ENCODE peak calls at places on chromosomes 16 and 17, in nine cellular contexts. One of them, this sample, is unnamed. For H3K4me1, the result is how much of the 10 kb centered on the place peaks cover.

GRCh38 chr17:7352910-7353635 is 1.1 kb downstream of the KCTD11 start:
- DNase-seq in GM23338: no peak
- DNase-seq in A549: no peak
- DNase-seq in endothelial cell of umbilical vein: no peak
- DNase-seq in left ventricle myocardium inferior: no peak
- DNase-seq in effector memory CD4-positive, alpha-beta T cell: no peak
- DNase-seq in mammary epithelial cell: no peak
- DNase-seq in prostate gland: no peak
- DNase-seq in fibroblast of lung: no peak
- DNase-seq in this sample: no peak

GRCh38 chr16:16154292-16154951 is 68.9 kb downstream of the ABCC6 start:
- DNase-seq in GM23338: no peak
- DNase-seq in A549: no peak
- DNase-seq in endothelial cell of umbilical vein: no peak
- DNase-seq in left ventricle myocardium inferior: no peak
- DNase-seq in effector memory CD4-positive, alpha-beta T cell: no peak
- DNase-seq in mammary epithelial cell: no peak
- DNase-seq in prostate gland: no peak
- DNase-seq in fibroblast of lung: no peak
- DNase-seq in this sample: no peak

GRCh38 chr16:24906199-24906808 is 60.5 kb downstream of the SLC5A11 start:
- DNase-seq in GM23338: peak
- DNase-seq in A549: peak
- DNase-seq in endothelial cell of umbilical vein: peak
- DNase-seq in left ventricle myocardium inferior: no peak
- DNase-seq in effector memory CD4-positive, alpha-beta T cell: no peak
- DNase-seq in mammary epithelial cell: no peak
- DNase-seq in prostate gland: no peak
- DNase-seq in fibroblast of lung: peak
- DNase-seq in this sample: no peak

GRCh38 chr16:81716478-81717210 is 62.4 kb upstream of the PLCG2 start:
- DNase-seq in GM23338: no peak
- DNase-seq in A549: no peak
- DNase-seq in endothelial cell of umbilical vein: no peak
- DNase-seq in left ventricle myocardium inferior: peak
- DNase-seq in effector memory CD4-positive, alpha-beta T cell: no peak
- DNase-seq in mammary epithelial cell: no peak
- DNase-seq in prostate gland: no peak
- DNase-seq in fibroblast of lung: no peak
- DNase-seq in this sample: no peak

GRCh38 chr17:10613775-10614513 is 43.2 kb downstream of the MYH3 start:
- DNase-seq in GM23338: no peak
- DNase-seq in A549: no peak
- DNase-seq in endothelial cell of umbilical vein: no peak
- DNase-seq in left ventricle myocardium inferior: no peak
- DNase-seq in effector memory CD4-positive, alpha-beta T cell: no peak
- DNase-seq in mammary epithelial cell: no peak
- DNase-seq in prostate gland: no peak
- DNase-seq in fibroblast of lung: peak
- DNase-seq in this sample: no peak

GRCh38 chr17:17355426-17355825 is 52.3 kb downstream of the NT5M start:
- DNase-seq in GM23338: no peak
- DNase-seq in A549: no peak
- DNase-seq in endothelial cell of umbilical vein: no peak
- DNase-seq in left ventricle myocardium inferior: no peak
- DNase-seq in effector memory CD4-positive, alpha-beta T cell: no peak
- DNase-seq in mammary epithelial cell: no peak
- DNase-seq in prostate gland: no peak
- DNase-seq in fibroblast of lung: no peak
- DNase-seq in this sample: no peak

GRCh38 chr17:5500247-5500803 is 14.0 kb downstream of the MIS12 start:
- DNase-seq in GM23338: no peak
- DNase-seq in A549: no peak
- DNase-seq in endothelial cell of umbilical vein: peak
- DNase-seq in left ventricle myocardium inferior: no peak
- DNase-seq in effector memory CD4-positive, alpha-beta T cell: no peak
- DNase-seq in mammary epithelial cell: no peak
- DNase-seq in prostate gland: no peak
- DNase-seq in fibroblast of lung: no peak
- DNase-seq in this sample: no peak

GRCh38 chr17:55237826-55238196 is 26.9 kb upstream of the HLF start:
- DNase-seq in GM23338: no peak
- DNase-seq in A549: no peak
- DNase-seq in endothelial cell of umbilical vein: no peak
- DNase-seq in left ventricle myocardium inferior: no peak
- DNase-seq in effector memory CD4-positive, alpha-beta T cell: no peak
- DNase-seq in mammary epithelial cell: no peak
- DNase-seq in prostate gland: no peak
- DNase-seq in fibroblast of lung: no peak
- DNase-seq in this sample: no peak

GRCh38 chr17:82978765-82979349 is 100.6 kb upstream of the METRNL start:
- DNase-seq in GM23338: no peak
- DNase-seq in A549: no peak
- DNase-seq in endothelial cell of umbilical vein: no peak
- DNase-seq in left ventricle myocardium inferior: no peak
- DNase-seq in effector memory CD4-positive, alpha-beta T cell: no peak
- DNase-seq in mammary epithelial cell: no peak
- DNase-seq in prostate gland: no peak
- DNase-seq in fibroblast of lung: no peak
- DNase-seq in this sample: no peak

GRCh38 chr17:7195971-7196370 is 16.8 kb upstream of the ASGR1 start:
- DNase-seq in GM23338: no peak
- DNase-seq in A549: no peak
- DNase-seq in endothelial cell of umbilical vein: no peak
- DNase-seq in left ventricle myocardium inferior: no peak
- DNase-seq in effector memory CD4-positive, alpha-beta T cell: no peak
- DNase-seq in mammary epithelial cell: no peak
- DNase-seq in prostate gland: no peak
- DNase-seq in fibroblast of lung: no peak
- DNase-seq in this sample: no peak

GRCh38 chr17:80953471-80954315 is 37.9 kb upstream of the CHMP6 start:
- DNase-seq in GM23338: no peak
- DNase-seq in A549: no peak
- DNase-seq in endothelial cell of umbilical vein: no peak
- DNase-seq in left ventricle myocardium inferior: no peak
- DNase-seq in effector memory CD4-positive, alpha-beta T cell: no peak
- DNase-seq in mammary epithelial cell: no peak
- DNase-seq in prostate gland: no peak
- DNase-seq in fibroblast of lung: no peak
- DNase-seq in this sample: no peak

GRCh38 chr16:11497851-11498289 is 88.8 kb downstream of the LITAF start:
- DNase-seq in GM23338: no peak
- DNase-seq in A549: peak
- DNase-seq in endothelial cell of umbilical vein: peak
- DNase-seq in left ventricle myocardium inferior: no peak
- DNase-seq in effector memory CD4-positive, alpha-beta T cell: no peak
- DNase-seq in mammary epithelial cell: peak
- DNase-seq in prostate gland: no peak
- DNase-seq in fibroblast of lung: peak
- DNase-seq in this sample: no peak

GRCh38 chr17:2237521-2237921 is 66.1 kb downstream of the SMG6 start:
- DNase-seq in GM23338: no peak
- DNase-seq in A549: no peak
- DNase-seq in endothelial cell of umbilical vein: peak
- DNase-seq in left ventricle myocardium inferior: peak
- DNase-seq in effector memory CD4-positive, alpha-beta T cell: no peak
- DNase-seq in mammary epithelial cell: peak
- DNase-seq in prostate gland: no peak
- DNase-seq in fibroblast of lung: peak
- DNase-seq in this sample: no peak

GRCh38 chr16:58503166-58503862 is 3.4 kb downstream of the NDRG4 start:
- DNase-seq in GM23338: no peak
- DNase-seq in A549: no peak
- DNase-seq in endothelial cell of umbilical vein: no peak
- DNase-seq in left ventricle myocardium inferior: no peak
- DNase-seq in effector memory CD4-positive, alpha-beta T cell: no peak
- DNase-seq in mammary epithelial cell: no peak
- DNase-seq in prostate gland: no peak
- DNase-seq in fibroblast of lung: no peak
- DNase-seq in this sample: peak

GRCh38 chr17:61579382-61579781 is 11.6 kb downstream of the NACA2 start:
- DNase-seq in GM23338: no peak
- DNase-seq in A549: no peak
- DNase-seq in endothelial cell of umbilical vein: no peak
- DNase-seq in left ventricle myocardium inferior: no peak
- DNase-seq in effector memory CD4-positive, alpha-beta T cell: no peak
- DNase-seq in mammary epithelial cell: no peak
- DNase-seq in prostate gland: no peak
- DNase-seq in fibroblast of lung: no peak
- DNase-seq in this sample: no peak
- H3K4me1 ChIP-seq in GM23338: under half
- H3K4me1 ChIP-seq in A549: under half
- H3K4me1 ChIP-seq in endothelial cell of umbilical vein: under half
- H3K4me1 ChIP-seq in left ventricle myocardium inferior: under half
- H3K4me1 ChIP-seq in effector memory CD4-positive, alpha-beta T cell: under half
- H3K4me1 ChIP-seq in mammary epithelial cell: under half
- H3K4me1 ChIP-seq in prostate gland: under half
- H3K4me1 ChIP-seq in fibroblast of lung: under half
- H3K4me1 ChIP-seq in this sample: under half

GRCh38 chr16:31877876-31878642 is 4.5 kb downstream of the ZNF267 start:
- DNase-seq in GM23338: no peak
- DNase-seq in A549: no peak
- DNase-seq in endothelial cell of umbilical vein: no peak
- DNase-seq in left ventricle myocardium inferior: no peak
- DNase-seq in effector memory CD4-positive, alpha-beta T cell: no peak
- DNase-seq in mammary epithelial cell: no peak
- DNase-seq in prostate gland: no peak
- DNase-seq in fibroblast of lung: no peak
- DNase-seq in this sample: no peak
- H3K4me1 ChIP-seq in GM23338: under half
- H3K4me1 ChIP-seq in A549: under half
- H3K4me1 ChIP-seq in endothelial cell of umbilical vein: half or more
- H3K4me1 ChIP-seq in left ventricle myocardium inferior: half or more
- H3K4me1 ChIP-seq in effector memory CD4-positive, alpha-beta T cell: under half
- H3K4me1 ChIP-seq in mammary epithelial cell: half or more
- H3K4me1 ChIP-seq in prostate gland: under half
- H3K4me1 ChIP-seq in fibroblast of lung: under half
- H3K4me1 ChIP-seq in this sample: under half

DNA sequence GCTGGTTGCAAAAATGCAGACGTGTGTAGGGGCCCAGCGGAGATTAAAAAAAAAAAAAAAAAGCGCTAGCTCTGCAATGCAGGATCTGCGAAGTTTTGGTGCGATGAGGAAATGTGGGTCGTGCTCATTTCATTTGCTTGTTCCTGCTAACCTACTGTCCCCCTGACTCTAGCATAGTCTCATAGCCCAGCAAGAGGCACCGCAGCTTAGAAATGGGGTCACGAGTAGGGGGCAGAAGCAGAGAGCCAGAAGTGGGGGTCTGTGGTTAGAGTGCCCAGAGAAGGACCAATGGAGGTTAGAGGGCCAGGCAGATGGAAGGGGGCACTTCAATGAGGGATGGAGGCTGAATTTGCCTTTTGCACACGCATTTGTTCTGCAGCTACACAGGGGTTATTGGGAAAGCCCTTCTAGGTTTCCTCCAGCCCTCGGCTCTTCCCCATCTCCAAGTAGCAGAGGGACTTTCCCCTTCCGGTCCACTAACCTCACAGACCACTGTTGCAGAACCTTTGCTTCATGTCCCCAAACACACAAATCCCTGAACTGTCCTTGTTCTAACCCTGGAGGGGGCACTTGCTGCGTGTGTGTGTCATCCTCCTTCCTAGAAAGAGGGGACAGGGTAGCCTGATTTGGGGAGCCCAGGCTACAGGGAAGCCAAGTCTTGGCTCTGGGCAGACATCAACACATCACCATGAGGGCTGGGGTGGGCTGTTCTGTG is 7.0 kb upstream of the NR1D1 start:
- DNase-seq in GM23338: no peak
- DNase-seq in A549: no peak
- DNase-seq in endothelial cell of umbilical vein: no peak
- DNase-seq in left ventricle myocardium inferior: peak
- DNase-seq in effector memory CD4-positive, alpha-beta T cell: no peak
- DNase-seq in mammary epithelial cell: no peak
- DNase-seq in prostate gland: no peak
- DNase-seq in fibroblast of lung: no peak
- DNase-seq in this sample: no peak
- H3K4me1 ChIP-seq in GM23338: half or more
- H3K4me1 ChIP-seq in A549: half or more
- H3K4me1 ChIP-seq in endothelial cell of umbilical vein: half or more
- H3K4me1 ChIP-seq in left ventricle myocardium inferior: half or more
- H3K4me1 ChIP-seq in effector memory CD4-positive, alpha-beta T cell: half or more
- H3K4me1 ChIP-seq in mammary epithelial cell: half or more
- H3K4me1 ChIP-seq in prostate gland: under half
- H3K4me1 ChIP-seq in fibroblast of lung: under half
- H3K4me1 ChIP-seq in this sample: under half

DNA sequence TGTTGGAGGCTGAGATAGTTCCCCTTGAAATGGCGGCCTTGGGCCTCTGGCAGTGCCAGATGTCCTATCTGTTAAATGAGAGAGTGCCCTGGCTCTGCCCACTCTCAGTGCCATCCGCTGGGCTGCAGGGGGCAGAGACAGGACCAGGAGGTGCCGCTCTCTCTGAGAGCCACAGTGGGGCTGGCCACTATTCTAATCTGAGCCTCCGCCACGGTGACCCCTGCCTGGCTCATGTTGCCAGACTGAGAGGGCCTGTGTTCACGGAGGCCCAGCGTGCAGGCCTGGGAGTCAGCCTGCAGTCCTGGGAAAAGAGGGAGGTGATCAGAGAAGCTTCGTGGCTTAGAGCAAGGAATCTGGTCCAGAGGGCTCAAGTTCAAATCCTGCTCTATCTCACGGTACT is 6.5 kb downstream of the ATP2A3 start:
- DNase-seq in GM23338: no peak
- DNase-seq in A549: no peak
- DNase-seq in endothelial cell of umbilical vein: no peak
- DNase-seq in left ventricle myocardium inferior: no peak
- DNase-seq in effector memory CD4-positive, alpha-beta T cell: no peak
- DNase-seq in mammary epithelial cell: no peak
- DNase-seq in prostate gland: no peak
- DNase-seq in fibroblast of lung: no peak
- DNase-seq in this sample: no peak
- H3K4me1 ChIP-seq in GM23338: under half
- H3K4me1 ChIP-seq in A549: under half
- H3K4me1 ChIP-seq in endothelial cell of umbilical vein: under half
- H3K4me1 ChIP-seq in left ventricle myocardium inferior: under half
- H3K4me1 ChIP-seq in effector memory CD4-positive, alpha-beta T cell: under half
- H3K4me1 ChIP-seq in mammary epithelial cell: under half
- H3K4me1 ChIP-seq in prostate gland: under half
- H3K4me1 ChIP-seq in fibroblast of lung: under half
- H3K4me1 ChIP-seq in this sample: under half

This sample was measured in RWPE2.